ENCODE peak calls at places on chromosomes 7 and 10, in nine cellular contexts. One of them, this sample, is unnamed.

GRCh38 chr10:44723654-44724053 is 187.5 kb upstream of the TMEM72 start:
- DNase-seq in IMR-90: peak
- DNase-seq in adrenal gland: no peak
- DNase-seq in stimulated activated CD8-positive, alpha-beta memory T cell treated with anti-CD3 and anti-CD28 coated beads, Interleukin-7, amount 100 ng/mL, for 1 hour: no peak
- DNase-seq in HuH-7.5: no peak
- DNase-seq in putamen: no peak
- DNase-seq in thoracic aorta: peak
- DNase-seq in stimulated activated CD4-positive, alpha-beta T cell treated with anti-CD3 and anti-CD28 coated beads, Interleukin-2, amount 100 ng/mL, for 24 hours: no peak
- DNase-seq in effector memory CD4-positive, alpha-beta T cell: no peak
- DNase-seq in this sample: peak

GRCh38 chr7:55957190-55957589 is 5.5 kb downstream of the MRPS17 start:
- DNase-seq in IMR-90: no peak
- DNase-seq in adrenal gland: no peak
- DNase-seq in stimulated activated CD8-positive, alpha-beta memory T cell treated with anti-CD3 and anti-CD28 coated beads, Interleukin-7, amount 100 ng/mL, for 1 hour: no peak
- DNase-seq in HuH-7.5: no peak
- DNase-seq in putamen: no peak
- DNase-seq in thoracic aorta: no peak
- DNase-seq in stimulated activated CD4-positive, alpha-beta T cell treated with anti-CD3 and anti-CD28 coated beads, Interleukin-2, amount 100 ng/mL, for 24 hours: no peak
- DNase-seq in effector memory CD4-positive, alpha-beta T cell: no peak
- DNase-seq in this sample: no peak

GRCh38 chr7:39644170-39644569 is 20.8 kb downstream of the RALA start:
- DNase-seq in IMR-90: peak
- DNase-seq in adrenal gland: no peak
- DNase-seq in stimulated activated CD8-positive, alpha-beta memory T cell treated with anti-CD3 and anti-CD28 coated beads, Interleukin-7, amount 100 ng/mL, for 1 hour: no peak
- DNase-seq in HuH-7.5: no peak
- DNase-seq in putamen: no peak
- DNase-seq in thoracic aorta: no peak
- DNase-seq in stimulated activated CD4-positive, alpha-beta T cell treated with anti-CD3 and anti-CD28 coated beads, Interleukin-2, amount 100 ng/mL, for 24 hours: no peak
- DNase-seq in effector memory CD4-positive, alpha-beta T cell: no peak
- DNase-seq in this sample: peak

GRCh38 chr7:85324145-85324799 is 137.4 kb upstream of the SEMA3D start:
- DNase-seq in IMR-90: no peak
- DNase-seq in adrenal gland: no peak
- DNase-seq in stimulated activated CD8-positive, alpha-beta memory T cell treated with anti-CD3 and anti-CD28 coated beads, Interleukin-7, amount 100 ng/mL, for 1 hour: no peak
- DNase-seq in HuH-7.5: no peak
- DNase-seq in putamen: no peak
- DNase-seq in thoracic aorta: no peak
- DNase-seq in stimulated activated CD4-positive, alpha-beta T cell treated with anti-CD3 and anti-CD28 coated beads, Interleukin-2, amount 100 ng/mL, for 24 hours: no peak
- DNase-seq in effector memory CD4-positive, alpha-beta T cell: no peak
- DNase-seq in this sample: no peak

GRCh38 chr10:84235096-84235495 is 6.2 kb downstream of the LRIT1 start:
- DNase-seq in IMR-90: no peak
- DNase-seq in adrenal gland: no peak
- DNase-seq in stimulated activated CD8-positive, alpha-beta memory T cell treated with anti-CD3 and anti-CD28 coated beads, Interleukin-7, amount 100 ng/mL, for 1 hour: no peak
- DNase-seq in HuH-7.5: no peak
- DNase-seq in putamen: peak
- DNase-seq in thoracic aorta: no peak
- DNase-seq in stimulated activated CD4-positive, alpha-beta T cell treated with anti-CD3 and anti-CD28 coated beads, Interleukin-2, amount 100 ng/mL, for 24 hours: no peak
- DNase-seq in effector memory CD4-positive, alpha-beta T cell: no peak
- DNase-seq in this sample: no peak

GRCh38 chr7:78786055-78786454 is 667.4 kb downstream of the MAGI2 start:
- DNase-seq in IMR-90: no peak
- DNase-seq in adrenal gland: no peak
- DNase-seq in stimulated activated CD8-positive, alpha-beta memory T cell treated with anti-CD3 and anti-CD28 coated beads, Interleukin-7, amount 100 ng/mL, for 1 hour: no peak
- DNase-seq in HuH-7.5: no peak
- DNase-seq in putamen: no peak
- DNase-seq in thoracic aorta: no peak
- DNase-seq in stimulated activated CD4-positive, alpha-beta T cell treated with anti-CD3 and anti-CD28 coated beads, Interleukin-2, amount 100 ng/mL, for 24 hours: no peak
- DNase-seq in effector memory CD4-positive, alpha-beta T cell: no peak
- DNase-seq in this sample: no peak

GRCh38 chr7:18361756-18362155 is 133.8 kb upstream of the HDAC9 start:
- DNase-seq in IMR-90: no peak
- DNase-seq in adrenal gland: peak
- DNase-seq in stimulated activated CD8-positive, alpha-beta memory T cell treated with anti-CD3 and anti-CD28 coated beads, Interleukin-7, amount 100 ng/mL, for 1 hour: no peak
- DNase-seq in HuH-7.5: no peak
- DNase-seq in putamen: no peak
- DNase-seq in thoracic aorta: no peak
- DNase-seq in stimulated activated CD4-positive, alpha-beta T cell treated with anti-CD3 and anti-CD28 coated beads, Interleukin-2, amount 100 ng/mL, for 24 hours: no peak
- DNase-seq in effector memory CD4-positive, alpha-beta T cell: no peak
- DNase-seq in this sample: no peak

GRCh38 chr10:813286-813685 is 118.2 kb downstream of the LARP4B start:
- DNase-seq in IMR-90: no peak
- DNase-seq in adrenal gland: no peak
- DNase-seq in stimulated activated CD8-positive, alpha-beta memory T cell treated with anti-CD3 and anti-CD28 coated beads, Interleukin-7, amount 100 ng/mL, for 1 hour: no peak
- DNase-seq in HuH-7.5: no peak
- DNase-seq in putamen: peak
- DNase-seq in thoracic aorta: no peak
- DNase-seq in stimulated activated CD4-positive, alpha-beta T cell treated with anti-CD3 and anti-CD28 coated beads, Interleukin-2, amount 100 ng/mL, for 24 hours: no peak
- DNase-seq in effector memory CD4-positive, alpha-beta T cell: no peak
- DNase-seq in this sample: no peak

GRCh38 chr7:22176791-22177412 is 180.1 kb downstream of the RAPGEF5 start:
- DNase-seq in IMR-90: no peak
- DNase-seq in adrenal gland: no peak
- DNase-seq in stimulated activated CD8-positive, alpha-beta memory T cell treated with anti-CD3 and anti-CD28 coated beads, Interleukin-7, amount 100 ng/mL, for 1 hour: no peak
- DNase-seq in HuH-7.5: no peak
- DNase-seq in putamen: no peak
- DNase-seq in thoracic aorta: no peak
- DNase-seq in stimulated activated CD4-positive, alpha-beta T cell treated with anti-CD3 and anti-CD28 coated beads, Interleukin-2, amount 100 ng/mL, for 24 hours: no peak
- DNase-seq in effector memory CD4-positive, alpha-beta T cell: no peak
- DNase-seq in this sample: no peak

GRCh38 chr10:78236416-78237015 is 202.9 kb downstream of the RPS24 start:
- DNase-seq in IMR-90: no peak
- DNase-seq in adrenal gland: no peak
- DNase-seq in stimulated activated CD8-positive, alpha-beta memory T cell treated with anti-CD3 and anti-CD28 coated beads, Interleukin-7, amount 100 ng/mL, for 1 hour: no peak
- DNase-seq in HuH-7.5: no peak
- DNase-seq in putamen: no peak
- DNase-seq in thoracic aorta: no peak
- DNase-seq in stimulated activated CD4-positive, alpha-beta T cell treated with anti-CD3 and anti-CD28 coated beads, Interleukin-2, amount 100 ng/mL, for 24 hours: no peak
- DNase-seq in effector memory CD4-positive, alpha-beta T cell: no peak
- DNase-seq in this sample: no peak

GRCh38 chr7:30349170-30349569 is 64.8 kb downstream of the ZNRF2 start:
- DNase-seq in IMR-90: no peak
- DNase-seq in adrenal gland: no peak
- DNase-seq in stimulated activated CD8-positive, alpha-beta memory T cell treated with anti-CD3 and anti-CD28 coated beads, Interleukin-7, amount 100 ng/mL, for 1 hour: no peak
- DNase-seq in HuH-7.5: no peak
- DNase-seq in putamen: no peak
- DNase-seq in thoracic aorta: no peak
- DNase-seq in stimulated activated CD4-positive, alpha-beta T cell treated with anti-CD3 and anti-CD28 coated beads, Interleukin-2, amount 100 ng/mL, for 24 hours: no peak
- DNase-seq in effector memory CD4-positive, alpha-beta T cell: no peak
- DNase-seq in this sample: no peak

GRCh38 chr7:46810986-46811385 is 770.9 kb downstream of the TNS3 start:
- DNase-seq in IMR-90: no peak
- DNase-seq in adrenal gland: no peak
- DNase-seq in stimulated activated CD8-positive, alpha-beta memory T cell treated with anti-CD3 and anti-CD28 coated beads, Interleukin-7, amount 100 ng/mL, for 1 hour: no peak
- DNase-seq in HuH-7.5: no peak
- DNase-seq in putamen: no peak
- DNase-seq in thoracic aorta: no peak
- DNase-seq in stimulated activated CD4-positive, alpha-beta T cell treated with anti-CD3 and anti-CD28 coated beads, Interleukin-2, amount 100 ng/mL, for 24 hours: no peak
- DNase-seq in effector memory CD4-positive, alpha-beta T cell: no peak
- DNase-seq in this sample: no peak

GRCh38 chr7:149228831-149229471 is 10.5 kb upstream of the ZNF212 start:
- DNase-seq in IMR-90: no peak
- DNase-seq in adrenal gland: no peak
- DNase-seq in stimulated activated CD8-positive, alpha-beta memory T cell treated with anti-CD3 and anti-CD28 coated beads, Interleukin-7, amount 100 ng/mL, for 1 hour: no peak
- DNase-seq in HuH-7.5: no peak
- DNase-seq in putamen: no peak
- DNase-seq in thoracic aorta: no peak
- DNase-seq in stimulated activated CD4-positive, alpha-beta T cell treated with anti-CD3 and anti-CD28 coated beads, Interleukin-2, amount 100 ng/mL, for 24 hours: no peak
- DNase-seq in effector memory CD4-positive, alpha-beta T cell: no peak
- DNase-seq in this sample: no peak

GRCh38 chr7:103080923-103081322 is 6.0 kb downstream of the ARMC10 start:
- DNase-seq in IMR-90: no peak
- DNase-seq in adrenal gland: no peak
- DNase-seq in stimulated activated CD8-positive, alpha-beta memory T cell treated with anti-CD3 and anti-CD28 coated beads, Interleukin-7, amount 100 ng/mL, for 1 hour: no peak
- DNase-seq in HuH-7.5: no peak
- DNase-seq in putamen: no peak
- DNase-seq in thoracic aorta: no peak
- DNase-seq in stimulated activated CD4-positive, alpha-beta T cell treated with anti-CD3 and anti-CD28 coated beads, Interleukin-2, amount 100 ng/mL, for 24 hours: no peak
- DNase-seq in effector memory CD4-positive, alpha-beta T cell: no peak
- DNase-seq in this sample: no peak

GRCh38 chr10:113424984-113425383 is 127.9 kb upstream of the HABP2 start:
- DNase-seq in IMR-90: no peak
- DNase-seq in adrenal gland: no peak
- DNase-seq in stimulated activated CD8-positive, alpha-beta memory T cell treated with anti-CD3 and anti-CD28 coated beads, Interleukin-7, amount 100 ng/mL, for 1 hour: no peak
- DNase-seq in HuH-7.5: no peak
- DNase-seq in putamen: no peak
- DNase-seq in thoracic aorta: no peak
- DNase-seq in stimulated activated CD4-positive, alpha-beta T cell treated with anti-CD3 and anti-CD28 coated beads, Interleukin-2, amount 100 ng/mL, for 24 hours: no peak
- DNase-seq in effector memory CD4-positive, alpha-beta T cell: no peak
- DNase-seq in this sample: no peak

GRCh38 chr10:91820144-91820543 is 21.9 kb downstream of the TNKS2 start:
- DNase-seq in IMR-90: peak
- DNase-seq in adrenal gland: no peak
- DNase-seq in stimulated activated CD8-positive, alpha-beta memory T cell treated with anti-CD3 and anti-CD28 coated beads, Interleukin-7, amount 100 ng/mL, for 1 hour: no peak
- DNase-seq in HuH-7.5: no peak
- DNase-seq in putamen: no peak
- DNase-seq in thoracic aorta: no peak
- DNase-seq in stimulated activated CD4-positive, alpha-beta T cell treated with anti-CD3 and anti-CD28 coated beads, Interleukin-2, amount 100 ng/mL, for 24 hours: no peak
- DNase-seq in effector memory CD4-positive, alpha-beta T cell: no peak
- DNase-seq in this sample: no peak

GRCh38 chr7:16136896-16137295 is 284.4 kb downstream of the CRPPA start:
- DNase-seq in IMR-90: no peak
- DNase-seq in adrenal gland: no peak
- DNase-seq in stimulated activated CD8-positive, alpha-beta memory T cell treated with anti-CD3 and anti-CD28 coated beads, Interleukin-7, amount 100 ng/mL, for 1 hour: no peak
- DNase-seq in HuH-7.5: no peak
- DNase-seq in putamen: no peak
- DNase-seq in thoracic aorta: no peak
- DNase-seq in stimulated activated CD4-positive, alpha-beta T cell treated with anti-CD3 and anti-CD28 coated beads, Interleukin-2, amount 100 ng/mL, for 24 hours: no peak
- DNase-seq in effector memory CD4-positive, alpha-beta T cell: no peak
- DNase-seq in this sample: peak

GRCh38 chr7:127620406-127621233 is 2.7 kb upstream of the PAX4 start:
- DNase-seq in IMR-90: no peak
- DNase-seq in adrenal gland: no peak
- DNase-seq in stimulated activated CD8-positive, alpha-beta memory T cell treated with anti-CD3 and anti-CD28 coated beads, Interleukin-7, amount 100 ng/mL, for 1 hour: no peak
- DNase-seq in HuH-7.5: no peak
- DNase-seq in putamen: no peak
- DNase-seq in thoracic aorta: no peak
- DNase-seq in stimulated activated CD4-positive, alpha-beta T cell treated with anti-CD3 and anti-CD28 coated beads, Interleukin-2, amount 100 ng/mL, for 24 hours: no peak
- DNase-seq in effector memory CD4-positive, alpha-beta T cell: no peak
- DNase-seq in this sample: no peak

GRCh38 chr10:24908793-24909423 is 43.5 kb downstream of the PRTFDC1 start:
- DNase-seq in IMR-90: peak
- DNase-seq in adrenal gland: peak
- DNase-seq in stimulated activated CD8-positive, alpha-beta memory T cell treated with anti-CD3 and anti-CD28 coated beads, Interleukin-7, amount 100 ng/mL, for 1 hour: no peak
- DNase-seq in HuH-7.5: no peak
- DNase-seq in putamen: no peak
- DNase-seq in thoracic aorta: no peak
- DNase-seq in stimulated activated CD4-positive, alpha-beta T cell treated with anti-CD3 and anti-CD28 coated beads, Interleukin-2, amount 100 ng/mL, for 24 hours: no peak
- DNase-seq in effector memory CD4-positive, alpha-beta T cell: no peak
- DNase-seq in this sample: peak

GRCh38 chr10:4459531-4459930 is 366.5 kb upstream of the AKR1E2 start:
- DNase-seq in IMR-90: peak
- DNase-seq in adrenal gland: no peak
- DNase-seq in stimulated activated CD8-positive, alpha-beta memory T cell treated with anti-CD3 and anti-CD28 coated beads, Interleukin-7, amount 100 ng/mL, for 1 hour: no peak
- DNase-seq in HuH-7.5: no peak
- DNase-seq in putamen: no peak
- DNase-seq in thoracic aorta: no peak
- DNase-seq in stimulated activated CD4-positive, alpha-beta T cell treated with anti-CD3 and anti-CD28 coated beads, Interleukin-2, amount 100 ng/mL, for 24 hours: no peak
- DNase-seq in effector memory CD4-positive, alpha-beta T cell: no peak
- DNase-seq in this sample: no peak

GRCh38 chr7:47313564-47313963 is 268.3 kb downstream of the TNS3 start:
- DNase-seq in IMR-90: no peak
- DNase-seq in adrenal gland: no peak
- DNase-seq in stimulated activated CD8-positive, alpha-beta memory T cell treated with anti-CD3 and anti-CD28 coated beads, Interleukin-7, amount 100 ng/mL, for 1 hour: no peak
- DNase-seq in HuH-7.5: no peak
- DNase-seq in putamen: no peak
- DNase-seq in thoracic aorta: no peak
- DNase-seq in stimulated activated CD4-positive, alpha-beta T cell treated with anti-CD3 and anti-CD28 coated beads, Interleukin-2, amount 100 ng/mL, for 24 hours: no peak
- DNase-seq in effector memory CD4-positive, alpha-beta T cell: no peak
- DNase-seq in this sample: no peak

GRCh38 chr7:25391295-25391861 is 163.1 kb upstream of the NPVF start:
- DNase-seq in IMR-90: peak
- DNase-seq in adrenal gland: no peak
- DNase-seq in stimulated activated CD8-positive, alpha-beta memory T cell treated with anti-CD3 and anti-CD28 coated beads, Interleukin-7, amount 100 ng/mL, for 1 hour: no peak
- DNase-seq in HuH-7.5: no peak
- DNase-seq in putamen: peak
- DNase-seq in thoracic aorta: no peak
- DNase-seq in stimulated activated CD4-positive, alpha-beta T cell treated with anti-CD3 and anti-CD28 coated beads, Interleukin-2, amount 100 ng/mL, for 24 hours: no peak
- DNase-seq in effector memory CD4-positive, alpha-beta T cell: no peak
- DNase-seq in this sample: peak

GRCh38 chr7:16636533-16637173 is 8.9 kb downstream of the ANKMY2 start:
- DNase-seq in IMR-90: peak
- DNase-seq in adrenal gland: no peak
- DNase-seq in stimulated activated CD8-positive, alpha-beta memory T cell treated with anti-CD3 and anti-CD28 coated beads, Interleukin-7, amount 100 ng/mL, for 1 hour: no peak
- DNase-seq in HuH-7.5: no peak
- DNase-seq in putamen: no peak
- DNase-seq in thoracic aorta: no peak
- DNase-seq in stimulated activated CD4-positive, alpha-beta T cell treated with anti-CD3 and anti-CD28 coated beads, Interleukin-2, amount 100 ng/mL, for 24 hours: no peak
- DNase-seq in effector memory CD4-positive, alpha-beta T cell: no peak
- DNase-seq in this sample: peak

GRCh38 chr10:57983226-57983870 is 284.3 kb downstream of the IPMK start:
- DNase-seq in IMR-90: peak
- DNase-seq in adrenal gland: no peak
- DNase-seq in stimulated activated CD8-positive, alpha-beta memory T cell treated with anti-CD3 and anti-CD28 coated beads, Interleukin-7, amount 100 ng/mL, for 1 hour: no peak
- DNase-seq in HuH-7.5: no peak
- DNase-seq in putamen: no peak
- DNase-seq in thoracic aorta: no peak
- DNase-seq in stimulated activated CD4-positive, alpha-beta T cell treated with anti-CD3 and anti-CD28 coated beads, Interleukin-2, amount 100 ng/mL, for 24 hours: no peak
- DNase-seq in effector memory CD4-positive, alpha-beta T cell: no peak
- DNase-seq in this sample: no peak

GRCh38 chr7:71828361-71828760 is 583.8 kb downstream of the CALN1 start:
- DNase-seq in IMR-90: no peak
- DNase-seq in adrenal gland: no peak
- DNase-seq in stimulated activated CD8-positive, alpha-beta memory T cell treated with anti-CD3 and anti-CD28 coated beads, Interleukin-7, amount 100 ng/mL, for 1 hour: no peak
- DNase-seq in HuH-7.5: no peak
- DNase-seq in putamen: no peak
- DNase-seq in thoracic aorta: no peak
- DNase-seq in stimulated activated CD4-positive, alpha-beta T cell treated with anti-CD3 and anti-CD28 coated beads, Interleukin-2, amount 100 ng/mL, for 24 hours: no peak
- DNase-seq in effector memory CD4-positive, alpha-beta T cell: no peak
- DNase-seq in this sample: no peak

GRCh38 chr7:138478499-138478908 is 18.4 kb downstream of the TRIM24 start:
- DNase-seq in IMR-90: no peak
- DNase-seq in adrenal gland: no peak
- DNase-seq in stimulated activated CD8-positive, alpha-beta memory T cell treated with anti-CD3 and anti-CD28 coated beads, Interleukin-7, amount 100 ng/mL, for 1 hour: no peak
- DNase-seq in HuH-7.5: no peak
- DNase-seq in putamen: no peak
- DNase-seq in thoracic aorta: no peak
- DNase-seq in stimulated activated CD4-positive, alpha-beta T cell treated with anti-CD3 and anti-CD28 coated beads, Interleukin-2, amount 100 ng/mL, for 24 hours: no peak
- DNase-seq in effector memory CD4-positive, alpha-beta T cell: no peak
- DNase-seq in this sample: no peak

GRCh38 chr10:72461085-72461484 is 106.4 kb upstream of the DNAJB12 start:
- DNase-seq in IMR-90: no peak
- DNase-seq in adrenal gland: peak
- DNase-seq in stimulated activated CD8-positive, alpha-beta memory T cell treated with anti-CD3 and anti-CD28 coated beads, Interleukin-7, amount 100 ng/mL, for 1 hour: no peak
- DNase-seq in HuH-7.5: no peak
- DNase-seq in putamen: no peak
- DNase-seq in thoracic aorta: no peak
- DNase-seq in stimulated activated CD4-positive, alpha-beta T cell treated with anti-CD3 and anti-CD28 coated beads, Interleukin-2, amount 100 ng/mL, for 24 hours: no peak
- DNase-seq in effector memory CD4-positive, alpha-beta T cell: no peak
- DNase-seq in this sample: no peak

GRCh38 chr7:111162692-111163091 is 71.8 kb downstream of the LRRN3 start:
- DNase-seq in IMR-90: no peak
- DNase-seq in adrenal gland: no peak
- DNase-seq in stimulated activated CD8-positive, alpha-beta memory T cell treated with anti-CD3 and anti-CD28 coated beads, Interleukin-7, amount 100 ng/mL, for 1 hour: no peak
- DNase-seq in HuH-7.5: peak
- DNase-seq in putamen: no peak
- DNase-seq in thoracic aorta: no peak
- DNase-seq in stimulated activated CD4-positive, alpha-beta T cell treated with anti-CD3 and anti-CD28 coated beads, Interleukin-2, amount 100 ng/mL, for 24 hours: no peak
- DNase-seq in effector memory CD4-positive, alpha-beta T cell: no peak
- DNase-seq in this sample: no peak

GRCh38 chr7:45033931-45034290 is 33.9 kb downstream of the CCM2 start:
- DNase-seq in IMR-90: no peak
- DNase-seq in adrenal gland: peak
- DNase-seq in stimulated activated CD8-positive, alpha-beta memory T cell treated with anti-CD3 and anti-CD28 coated beads, Interleukin-7, amount 100 ng/mL, for 1 hour: no peak
- DNase-seq in HuH-7.5: no peak
- DNase-seq in putamen: no peak
- DNase-seq in thoracic aorta: no peak
- DNase-seq in stimulated activated CD4-positive, alpha-beta T cell treated with anti-CD3 and anti-CD28 coated beads, Interleukin-2, amount 100 ng/mL, for 24 hours: no peak
- DNase-seq in effector memory CD4-positive, alpha-beta T cell: no peak
- DNase-seq in this sample: peak